ENCODE peak calls at places on chromosome 14, in five cellular contexts. B is hepatocyte, U is psoas muscle, I is endodermal cell, C is pancreas. S is an unnamed sample. For H3K36me3, the result is how much of the 10 kb centered on the place peaks cover.

GRCh38 chr14:55427439-55427838 is 13.0 kb downstream of the TBPL2 start:
- DNase-seq in I (peak), B (peak), C (no peak), U (no peak), S (no peak)

GRCh38 chr14:65277027-65277426 is 135.5 kb upstream of the FUT8 start:
- DNase-seq in I (no peak), C (no peak), B (no peak), U (no peak), S (no peak)

GRCh38 chr14:92685784-92686355 is 62.6 kb downstream of the LGMN start:
- DNase-seq in B (no peak), U (no peak), I (no peak), C (no peak), S (no peak)

GRCh38 chr14:63671987-63672386 is 30.3 kb upstream of the WDR89 start:
- DNase-seq in C (no peak), U (no peak), I (no peak), B (no peak), S (no peak)

GRCh38 chr14:85534435-85534834 is 4.5 kb downstream of the FLRT2 start:
- DNase-seq in I (peak), U (no peak), C (no peak), B (peak), S (no peak)

GRCh38 chr14:30064454-30064853 is 136.8 kb upstream of the PRKD1 start:
- DNase-seq in U (no peak), C (no peak), I (no peak), B (no peak), S (no peak)

GRCh38 chr14:94646481-94646880 is 34.3 kb downstream of the SERPINA3 start:
- DNase-seq in I (no peak), U (no peak), B (no peak), C (no peak), S (no peak)

GRCh38 chr14:95739356-95739755 is 25.4 kb upstream of the TCL1A start:
- DNase-seq in B (no peak), I (no peak), U (no peak), C (no peak), S (no peak)

GRCh38 chr14:61875483-61875882 is 113.3 kb downstream of the SNAPC1 start:
- DNase-seq in B (no peak), C (no peak), U (no peak), I (no peak), S (no peak)

GRCh38 chr14:78982551-78982950 is 812.4 kb downstream of the NRXN3 start:
- DNase-seq in B (no peak), U (no peak), I (no peak), C (no peak), S (no peak)

GRCh38 chr14:70873627-70874026 is 33.6 kb upstream of the PCNX1 start:
- DNase-seq in B (no peak), C (no peak), I (no peak), U (no peak), S (no peak)

GRCh38 chr14:68124885-68125731 is 305.5 kb downstream of the RAD51B start:
- DNase-seq in I (no peak), C (no peak), U (no peak), B (peak), S (no peak)

GRCh38 chr14:51004801-51005526 is 60.7 kb upstream of the PYGL start:
- DNase-seq in C (no peak), I (no peak), B (peak), U (no peak), S (no peak)

GRCh38 chr14:91108941-91109611 is 4.8 kb upstream of the DGLUCY start:
- DNase-seq in C (peak), B (no peak), I (no peak), U (no peak), S (peak)

GRCh38 chr14:72965249-72965648 is 39.0 kb downstream of the DCAF4 start:
- DNase-seq in B (no peak), U (no peak), C (no peak), I (no peak), S (no peak)

GRCh38 chr14:35879141-35879648 is 53.1 kb downstream of the BRMS1L start:
- DNase-seq in U (no peak), C (no peak), I (no peak), B (no peak), S (no peak)

GRCh38 chr14:100621806-100622205 is 34.6 kb upstream of the BEGAIN start:
- DNase-seq in U (no peak), C (no peak), I (peak), B (no peak), S (no peak)

GRCh38 chr14:37150414-37150813 is 22.0 kb downstream of the SLC25A21 start:
- DNase-seq in B (peak), U (no peak), C (no peak), I (no peak), S (no peak)

GRCh38 chr14:68089146-68089715 is 269.7 kb downstream of the RAD51B start:
- DNase-seq in B (no peak), I (no peak), C (no peak), U (no peak), S (no peak)

GRCh38 chr14:54209501-54210231 is 187.1 kb upstream of the CDKN3 start:
- DNase-seq in I (no peak), U (no peak), C (no peak), B (no peak), S (no peak)

GRCh38 chr14:28666961-28667360 is 99.6 kb upstream of the FOXG1 start:
- DNase-seq in U (no peak), I (no peak), C (no peak), B (no peak), S (no peak)

GRCh38 chr14:73742520-73743238 is 28.5 kb upstream of the PNMA1 start:
- DNase-seq in C (no peak), I (no peak), B (no peak), U (no peak), S (no peak)

GRCh38 chr14:48382961-48383360 is 707.6 kb upstream of the MDGA2 start:
- DNase-seq in I (peak), B (no peak), C (no peak), U (no peak), S (no peak)

GRCh38 chr14:100640481-100641273 is 53.5 kb upstream of the BEGAIN start:
- DNase-seq in B (no peak), I (no peak), C (no peak), U (no peak), S (peak)

GRCh38 chr14:76918176-76918750 is 92.1 kb downstream of the LRRC74A start:
- DNase-seq in C (no peak), I (peak), U (peak), B (peak), S (no peak)

GRCh38 chr14:22282429-22282828 is 306.6 kb downstream of the DAD1 start:
- DNase-seq in I (no peak), B (no peak), U (no peak), C (no peak), S (no peak)

GRCh38 chr14:26984318-26985177 is 386.7 kb upstream of the NOVA1 start:
- DNase-seq in B (peak), C (peak), U (peak), I (peak), S (no peak)

GRCh38 chr14:58288106-58288792 is 10.1 kb upstream of the ARID4A start:
- DNase-seq in U (no peak), B (no peak), C (no peak), I (no peak), S (no peak)

GRCh38 chr14:21020977-21021545 is 3.8 kb downstream of the NDRG2 start:
- DNase-seq in U (no peak), C (no peak), I (no peak), B (no peak), S (no peak)

GRCh38 chr14:20683896-20684661 is at the start of gene RNASE4:
- DNase-seq in C (peak), I (peak), U (peak), B (peak), S (peak)

GRCh38 chr14:53152909-53153701 is at the start of gene DDHD1:
- DNase-seq in C (peak), I (peak), B (peak), U (peak), S (peak)

GRCh38 chr14:54735424-54735823 is 167.2 kb downstream of the GCH1 start:
- DNase-seq in I (no peak), U (no peak), C (no peak), B (no peak), S (no peak)

GRCh38 chr14:63933110-63933509 is 80.3 kb downstream of the SYNE2 start:
- DNase-seq in I (no peak), B (no peak), C (no peak), U (no peak), S (no peak)

GRCh38 chr14:94624537-94625352 is 12.6 kb downstream of the SERPINA3 start:
- DNase-seq in C (no peak), U (no peak), I (no peak), B (no peak), S (no peak)

GRCh38 chr14:87966816-87967215 is 26.2 kb downstream of the GALC start:
- DNase-seq in U (no peak), I (no peak), B (no peak), C (no peak), S (no peak)

GRCh38 chr14:83217492-83217891 is 1683.8 kb upstream of the SEL1L start:
- DNase-seq in B (peak), C (no peak), U (no peak), I (no peak), S (no peak)

GRCh38 chr14:88477513-88478250 is 77.1 kb downstream of the PTPN21 start:
- DNase-seq in B (no peak), I (no peak), U (no peak), C (no peak), S (no peak)

GRCh38 chr14:93023039-93023438 is 92.7 kb downstream of the ITPK1 start:
- DNase-seq in U (no peak), I (peak), B (no peak), C (no peak), S (no peak)

GRCh38 chr14:20472566-20473206 is 3.5 kb downstream of the PNP start:
- DNase-seq in U (no peak), I (no peak), B (no peak), C (no peak), S (no peak)

GRCh38 chr14:101709962-101710891 is 51.3 kb upstream of the PPP2R5C start:
- DNase-seq in I (peak), B (no peak), U (no peak), C (no peak), S (no peak)
- H3K36me3 ChIP-seq in I (under half), B (under half), U (under half), C (under half), S (under half)

GRCh38 chr14:103734081-103734888 is 18.7 kb downstream of the ZFYVE21 start:
- DNase-seq in B (no peak), C (no peak), U (no peak), I (no peak), S (no peak)
- H3K36me3 ChIP-seq in B (under half), C (under half), U (under half), I (under half), S (under half)

GRCh38 chr14:69766984-69767368 is at the start of gene SRSF5:
- DNase-seq in C (peak), B (peak), I (peak), U (peak), S (peak)
- H3K36me3 ChIP-seq in C (under half), B (under half), I (under half), U (under half), S (under half)

GRCh38 chr14:105218611-105219010 is 29.7 kb upstream of the BTBD6 start:
- DNase-seq in B (no peak), I (no peak), C (no peak), U (no peak), S (no peak)
- H3K36me3 ChIP-seq in B (under half), I (under half), C (under half), U (under half), S (under half)

GRCh38 chr14:102033241-102033640 is 53.6 kb downstream of the HSP90AA1 start:
- DNase-seq in U (no peak), I (no peak), C (no peak), B (no peak), S (no peak)

GRCh38 chr14:102039157-102039556 is 47.7 kb downstream of the HSP90AA1 start:
- DNase-seq in C (no peak), U (no peak), I (no peak), B (no peak), S (no peak)

GRCh38 chr14:102035914-102036313 is 50.9 kb downstream of the HSP90AA1 start:
- DNase-seq in C (no peak), U (no peak), I (no peak), B (no peak), S (no peak)

GRCh38 chr14:102029956-102030355 is 56.9 kb downstream of the HSP90AA1 start:
- DNase-seq in U (no peak), C (no peak), I (no peak), B (no peak), S (no peak)

DNA sequence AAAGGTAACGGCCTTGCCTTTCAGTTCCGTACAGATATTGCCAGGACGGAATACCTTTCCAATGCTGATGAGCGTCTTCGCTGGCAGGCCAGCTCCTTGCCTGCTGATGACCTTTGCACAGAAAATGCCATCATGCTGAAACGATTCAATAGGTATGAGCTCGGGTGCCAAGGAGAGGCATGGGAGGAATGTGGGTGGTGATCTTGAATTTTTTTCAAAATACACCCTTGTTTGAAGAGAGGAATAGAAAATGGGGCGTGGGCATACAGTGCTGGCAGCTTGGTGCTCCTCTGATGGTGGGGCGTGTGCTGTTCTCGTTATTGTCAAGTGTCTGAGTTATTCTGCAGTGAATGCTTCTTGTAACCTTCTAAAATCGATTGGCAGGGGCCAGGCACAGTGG is 52.5 kb downstream of the HSP90AA1 start:
- DNase-seq in U (no peak), I (no peak), B (no peak), C (no peak), S (no peak)
- H3K36me3 ChIP-seq in U (under half), I (half or more), B (under half), C (half or more), S (half or more)

GRCh38 chr14:101997429-101998336 is 33.3 kb downstream of the DYNC1H1 start:
- DNase-seq in C (no peak), B (no peak), U (no peak), I (no peak), S (no peak)

GRCh38 chr14:102005336-102005735 is 41.0 kb downstream of the DYNC1H1 start:
- DNase-seq in I (no peak), B (no peak), U (no peak), C (no peak), S (no peak)

DNA sequence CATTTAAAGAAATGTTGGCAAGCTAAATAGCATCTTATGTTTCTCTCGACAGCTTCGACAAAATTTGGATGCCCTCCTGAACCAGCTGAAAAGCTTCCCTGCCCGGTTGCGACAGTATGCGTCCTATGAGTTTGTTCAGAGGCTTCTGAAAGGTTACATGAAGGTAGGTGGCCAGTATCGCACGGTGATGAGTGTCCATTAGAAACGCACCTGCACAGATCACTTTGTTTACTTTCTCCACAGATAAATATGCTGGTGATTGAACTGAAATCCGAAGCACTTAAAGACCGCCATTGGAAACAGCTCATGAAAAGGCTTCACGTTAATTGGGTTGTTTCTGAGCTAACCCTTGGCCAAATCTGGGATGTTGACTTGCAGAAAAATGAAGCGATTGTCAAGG is 36.5 kb downstream of the DYNC1H1 start:
- DNase-seq in C (no peak), U (no peak), B (no peak), I (no peak), S (no peak)
- H3K36me3 ChIP-seq in C (under half), U (under half), B (under half), I (half or more), S (half or more)

DNA sequence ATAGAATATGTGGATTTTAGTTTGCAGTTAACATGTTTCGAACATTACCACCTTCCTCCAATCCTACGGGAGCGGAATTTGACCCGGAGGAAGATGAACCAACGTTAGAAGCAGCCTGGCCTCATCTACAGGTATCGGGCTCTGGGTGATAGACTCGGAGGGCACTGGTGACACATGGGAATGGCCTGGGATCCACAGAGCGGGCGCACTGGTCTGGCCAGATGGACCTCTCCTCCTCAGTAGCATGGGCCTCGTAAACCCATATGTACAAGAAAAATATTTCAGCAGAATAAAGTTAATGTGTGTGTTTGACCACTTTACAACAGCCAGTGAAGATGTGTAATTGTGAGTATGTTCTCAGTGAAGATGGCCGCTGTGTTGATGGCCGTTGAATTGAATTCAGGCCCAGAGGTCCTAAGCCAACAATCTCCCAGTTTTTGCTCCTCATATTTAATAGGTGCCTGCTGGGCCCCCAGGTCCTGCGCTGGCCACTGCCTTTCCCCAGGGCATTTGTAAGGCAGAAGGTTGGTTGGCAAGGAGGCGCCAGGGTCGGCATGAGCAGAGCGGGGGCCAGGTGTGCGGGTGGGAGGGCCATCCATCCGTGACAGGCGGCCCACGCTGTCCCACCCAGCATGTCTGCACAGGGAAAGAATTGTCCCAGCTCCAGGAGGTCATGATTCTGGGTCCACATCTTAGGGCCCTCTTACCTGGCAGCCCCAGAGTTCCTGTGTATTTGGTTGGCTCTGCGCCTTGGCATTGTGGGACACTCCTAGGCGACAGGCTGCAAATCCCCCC is 82.0 kb upstream of the DYNC1H1 start:
- DNase-seq in U (no peak), I (no peak), B (no peak), C (no peak), S (no peak)
- H3K36me3 ChIP-seq in U (under half), I (under half), B (under half), C (under half), S (half or more)

GRCh38 chr14:24437736-24438067 is 4.9 kb downstream of the SDR39U1 start:
- DNase-seq in I (no peak), C (no peak), U (no peak), B (no peak), S (no peak)
- H3K36me3 ChIP-seq in I (under half), C (under half), U (under half), B (under half), S (half or more)